ENCODE peak calls at places on chromosomes 1 and 21, in ten cellular contexts. L is HFFc6, A is left lung, I is fibroblast of pulmonary artery, P is HFF-Myc, C is BJ, T is IMR-90, D is CD14-positive monocyte, Y is tibial nerve, S is spleen. H is an unnamed sample.

GRCh38 chr21:34887729-34888568 is 161.2 kb downstream of the RUNX1 start:
- DNase-seq in L (peak), A (peak), I (peak), P (peak), C (peak), T (peak), D (peak), Y (peak), S (peak), H (peak)

GRCh38 chr1:58395355-58395754 is 151.2 kb downstream of the OMA1 start:
- DNase-seq in L (peak), A (no peak), I (peak), P (peak), C (peak), T (peak), D (no peak), Y (no peak), S (no peak), H (peak)

GRCh38 chr21:16519656-16520055 is 789.9 kb downstream of the USP25 start:
- DNase-seq in L (no peak), A (no peak), I (no peak), P (no peak), C (no peak), T (no peak), D (no peak), Y (no peak), S (no peak), H (no peak)

GRCh38 chr1:5570931-5571330 is 421.3 kb downstream of the NPHP4 start:
- DNase-seq in L (no peak), A (no peak), I (no peak), P (no peak), C (no peak), T (no peak), D (no peak), Y (no peak), S (no peak), H (no peak)

GRCh38 chr1:202069670-202070069 is 53.0 kb upstream of the GPR37L1 start:
- DNase-seq in L (no peak), A (no peak), I (no peak), P (no peak), C (no peak), T (no peak), D (no peak), Y (no peak), S (no peak), H (no peak)

GRCh38 chr1:207486210-207486609 is 9.7 kb upstream of the CR1 start:
- DNase-seq in L (no peak), A (no peak), I (no peak), P (no peak), C (no peak), T (no peak), D (no peak), Y (no peak), S (no peak), H (no peak)

GRCh38 chr1:54679706-54680105 is 36.0 kb upstream of the TTC4 start:
- DNase-seq in L (no peak), A (no peak), I (no peak), P (no peak), C (no peak), T (no peak), D (no peak), Y (no peak), S (no peak), H (no peak)

GRCh38 chr1:91402023-91402422 is 2.6 kb downstream of the HFM1 start:
- DNase-seq in L (peak), A (no peak), I (peak), P (no peak), C (no peak), T (peak), D (no peak), Y (no peak), S (no peak), H (no peak)

GRCh38 chr1:168654198-168654910 is 74.7 kb downstream of the DPT start:
- DNase-seq in L (no peak), A (no peak), I (no peak), P (no peak), C (no peak), T (no peak), D (no peak), Y (no peak), S (no peak), H (no peak)

GRCh38 chr1:44038876-44039657 is 7.8 kb upstream of the SLC6A9 start:
- DNase-seq in L (no peak), A (no peak), I (peak), P (no peak), C (no peak), T (peak), D (no peak), Y (no peak), S (no peak), H (no peak)

GRCh38 chr1:102858695-102859094 is 249.6 kb downstream of the COL11A1 start:
- DNase-seq in L (peak), A (no peak), I (no peak), P (peak), C (peak), T (peak), D (no peak), Y (no peak), S (no peak), H (no peak)

GRCh38 chr1:206535853-206536188 is 28.5 kb downstream of the RASSF5 start:
- DNase-seq in L (no peak), A (no peak), I (no peak), P (no peak), C (no peak), T (no peak), D (no peak), Y (no peak), S (peak), H (no peak)

GRCh38 chr1:93666613-93667384 is 14.8 kb downstream of the BCAR3 start:
- DNase-seq in L (no peak), A (no peak), I (peak), P (no peak), C (no peak), T (peak), D (no peak), Y (no peak), S (no peak), H (no peak)

GRCh38 chr1:62906428-62906886 is 122.5 kb downstream of the ATG4C start:
- DNase-seq in L (peak), A (no peak), I (peak), P (no peak), C (no peak), T (peak), D (no peak), Y (no peak), S (no peak), H (no peak)

GRCh38 chr1:214551436-214552173 is at the start of gene PTPN14:
- DNase-seq in L (peak), A (peak), I (peak), P (peak), C (peak), T (peak), D (no peak), Y (peak), S (peak), H (peak)

GRCh38 chr1:200442537-200443169 is 32.8 kb upstream of the ZNF281 start:
- DNase-seq in L (no peak), A (no peak), I (no peak), P (no peak), C (no peak), T (no peak), D (no peak), Y (no peak), S (no peak), H (no peak)

GRCh38 chr1:55932402-55932801 is 647.0 kb downstream of the PLPP3 start:
- DNase-seq in L (no peak), A (no peak), I (no peak), P (no peak), C (no peak), T (no peak), D (no peak), Y (no peak), S (no peak), H (no peak)

GRCh38 chr21:38831526-38832467 is 26.1 kb downstream of the ETS2 start:
- DNase-seq in L (peak), A (peak), I (peak), P (peak), C (peak), T (peak), D (peak), Y (peak), S (no peak), H (peak)

GRCh38 chr21:38830667-38831525 is 25.2 kb downstream of the ETS2 start:
- DNase-seq in L (no peak), A (no peak), I (no peak), P (no peak), C (no peak), T (no peak), D (no peak), Y (no peak), S (peak), H (no peak)

GRCh38 chr21:38834725-38835124 is 29.0 kb downstream of the ETS2 start:
- DNase-seq in L (no peak), A (no peak), I (no peak), P (no peak), C (no peak), T (no peak), D (no peak), Y (no peak), S (no peak), H (no peak)

GRCh38 chr21:38832664-38833063 is 26.9 kb downstream of the ETS2 start:
- DNase-seq in L (no peak), A (no peak), I (no peak), P (no peak), C (no peak), T (no peak), D (no peak), Y (no peak), S (no peak), H (no peak)

GRCh38 chr21:38833122-38833521 is 27.4 kb downstream of the ETS2 start:
- DNase-seq in L (no peak), A (no peak), I (no peak), P (no peak), C (no peak), T (no peak), D (no peak), Y (no peak), S (no peak), H (no peak)
- TF ChIP-seq CTCF in L (peak), A (no peak), I (peak), P (no peak), C (no peak), T (no peak), D (no peak), Y (no peak), S (no peak), H (no peak)

GRCh38 chr21:42079939-42080787 is 9.0 kb downstream of the UMODL1 start:
- DNase-seq in L (no peak), A (no peak), I (peak), P (no peak), C (no peak), T (peak), D (peak), Y (no peak), S (peak), H (no peak)
- TF ChIP-seq CTCF in L (no peak), A (no peak), I (no peak), P (no peak), C (no peak), T (no peak), D (no peak), Y (no peak), S (no peak), H (no peak)

DNA sequence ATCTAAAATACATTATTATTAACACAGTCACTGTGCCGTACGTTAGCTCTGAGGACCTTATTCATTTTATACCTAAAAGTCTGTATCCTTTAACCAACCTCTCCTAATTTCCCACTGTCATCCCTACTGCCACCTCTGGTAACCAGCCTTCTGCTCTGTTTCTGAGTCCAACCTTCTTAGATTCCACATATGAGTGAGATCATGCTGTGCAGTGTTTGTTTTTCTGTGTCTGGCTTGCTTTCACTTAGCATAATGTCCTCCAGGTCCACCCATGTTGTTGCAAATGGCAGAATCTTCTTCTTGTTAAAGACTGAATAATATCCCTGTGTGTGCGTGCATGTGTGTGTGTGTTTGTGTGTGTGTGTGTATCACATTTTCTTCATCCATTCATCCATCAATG is 64.2 kb downstream of the ETS2 start:
- DNase-seq in L (no peak), A (no peak), I (no peak), P (no peak), C (no peak), T (peak), D (no peak), Y (no peak), S (no peak), H (no peak)
- TF ChIP-seq CTCF in L (no peak), A (no peak), I (no peak), P (no peak), C (peak), T (peak), D (no peak), Y (no peak), S (no peak), H (peak)

DNA sequence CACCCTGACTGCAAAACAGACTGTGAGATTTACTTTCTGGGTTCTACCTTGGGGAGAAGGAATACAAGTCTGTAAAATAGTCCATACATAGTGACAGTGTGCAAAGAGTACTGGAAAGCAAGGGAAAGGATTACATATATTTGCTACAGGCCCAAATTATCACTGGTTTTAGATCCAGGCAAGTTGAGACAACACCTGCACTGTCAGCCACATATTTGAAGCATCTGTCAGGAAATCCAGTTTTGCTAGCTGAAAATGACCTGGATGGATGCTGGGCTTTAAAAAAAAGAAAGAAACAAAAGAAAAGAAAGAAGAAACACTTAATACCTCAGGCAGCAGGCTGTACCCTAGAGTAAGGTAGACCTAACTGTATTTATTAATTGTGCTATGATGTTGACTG is 23.9 kb upstream of the SPRR2G start:
- DNase-seq in L (no peak), A (no peak), I (no peak), P (no peak), C (no peak), T (no peak), D (no peak), Y (no peak), S (no peak), H (no peak)
- TF ChIP-seq CTCF in L (no peak), A (no peak), I (no peak), P (no peak), C (no peak), T (no peak), D (no peak), Y (no peak), S (no peak), H (no peak)

GRCh38 chr1:238953448-238953847 is 432.9 kb upstream of the CHRM3 start:
- DNase-seq in L (no peak), A (no peak), I (no peak), P (no peak), C (no peak), T (no peak), D (no peak), Y (no peak), S (no peak), H (no peak)
- TF ChIP-seq CTCF in L (peak), A (no peak), I (no peak), P (no peak), C (no peak), T (no peak), D (no peak), Y (no peak), S (no peak), H (no peak)

GRCh38 chr1:179107706-179108629 is 26.1 kb downstream of the TOR3A start:
- DNase-seq in L (no peak), A (no peak), I (no peak), P (no peak), C (no peak), T (no peak), D (no peak), Y (no peak), S (no peak), H (no peak)

GRCh38 chr1:179103999-179104398 is 22.1 kb downstream of the TOR3A start:
- DNase-seq in L (no peak), A (no peak), I (no peak), P (no peak), C (no peak), T (no peak), D (no peak), Y (no peak), S (no peak), H (no peak)

GRCh38 chr1:179108644-179109043 is 26.8 kb downstream of the TOR3A start:
- DNase-seq in L (no peak), A (no peak), I (no peak), P (no peak), C (no peak), T (no peak), D (no peak), Y (no peak), S (no peak), H (no peak)

GRCh38 chr1:179104851-179105250 is 23.0 kb downstream of the TOR3A start:
- DNase-seq in L (no peak), A (no peak), I (no peak), P (no peak), C (no peak), T (no peak), D (no peak), Y (no peak), S (no peak), H (no peak)

GRCh38 chr1:179105393-179105792 is 23.5 kb downstream of the TOR3A start:
- DNase-seq in L (no peak), A (no peak), I (no peak), P (no peak), C (no peak), T (no peak), D (no peak), Y (no peak), S (no peak), H (no peak)
- TF ChIP-seq CTCF in L (peak), A (peak), I (peak), P (peak), C (peak), T (peak), D (no peak), Y (no peak), S (no peak), H (peak)

DNA sequence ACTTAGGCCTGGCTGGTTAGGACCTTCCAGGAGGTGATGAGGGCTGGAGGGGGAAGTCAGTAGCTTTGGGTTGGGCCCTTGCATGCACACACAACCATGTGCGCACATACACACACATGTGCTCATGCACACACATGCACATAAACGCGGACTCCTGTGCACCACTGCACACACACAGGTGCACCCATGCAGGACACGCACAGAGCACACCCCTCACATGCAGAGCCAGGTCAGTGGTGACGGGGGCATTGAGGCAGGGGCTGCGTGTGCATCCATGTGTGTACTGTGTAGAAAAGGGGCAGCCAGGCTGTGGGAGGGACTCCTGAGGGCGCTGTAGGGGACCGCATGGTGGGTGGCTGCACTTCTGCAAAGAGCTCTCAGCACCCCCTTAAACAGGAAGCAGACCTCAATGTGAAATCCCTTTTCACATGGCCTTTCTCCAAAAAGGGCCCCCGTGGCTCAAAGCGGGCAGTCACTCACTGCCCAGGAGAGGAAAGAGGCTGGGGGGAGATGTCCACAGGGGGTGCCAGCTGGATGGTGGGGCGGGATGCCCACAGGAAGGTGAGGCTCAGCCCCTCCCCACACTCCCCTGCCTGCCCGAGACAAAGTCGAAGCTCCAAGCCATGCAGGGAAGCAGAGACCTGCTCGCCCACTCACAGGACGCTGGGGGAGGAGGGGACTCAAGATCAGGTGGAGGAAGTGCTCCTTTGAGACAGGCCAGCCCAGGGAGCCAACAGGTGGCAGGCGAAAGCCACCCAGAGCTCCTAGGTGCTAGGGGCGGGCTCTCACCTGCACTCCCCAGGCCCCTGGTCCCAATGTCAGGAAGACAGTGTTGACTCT is 95.2 kb downstream of the ITPKB start:
- DNase-seq in L (no peak), A (no peak), I (no peak), P (no peak), C (no peak), T (no peak), D (no peak), Y (no peak), S (peak), H (no peak)
- TF ChIP-seq CTCF in L (no peak), A (no peak), I (no peak), P (no peak), C (no peak), T (no peak), D (no peak), Y (no peak), S (no peak), H (no peak)

GRCh38 chr1:25196830-25197229 is 35.5 kb downstream of the SYF2 start:
- DNase-seq in L (no peak), A (no peak), I (no peak), P (no peak), C (no peak), T (no peak), D (no peak), Y (no peak), S (no peak), H (no peak)
- TF ChIP-seq CTCF in L (no peak), A (no peak), I (no peak), P (no peak), C (no peak), T (no peak), D (no peak), Y (no peak), S (no peak), H (no peak)

GRCh38 chr1:66732407-66733166 is 19.7 kb upstream of the DYNLT5 start:
- DNase-seq in L (peak), A (no peak), I (no peak), P (no peak), C (no peak), T (peak), D (no peak), Y (no peak), S (no peak), H (no peak)

GRCh38 chr1:66731462-66731861 is 20.8 kb upstream of the DYNLT5 start:
- DNase-seq in L (no peak), A (no peak), I (no peak), P (no peak), C (no peak), T (no peak), D (no peak), Y (no peak), S (no peak), H (no peak)

GRCh38 chr1:66729130-66729922 is 22.9 kb upstream of the DYNLT5 start:
- DNase-seq in L (no peak), A (no peak), I (peak), P (no peak), C (no peak), T (no peak), D (no peak), Y (no peak), S (no peak), H (no peak)

GRCh38 chr1:66730462-66730861 is 21.8 kb upstream of the DYNLT5 start:
- DNase-seq in L (no peak), A (no peak), I (no peak), P (no peak), C (no peak), T (no peak), D (no peak), Y (no peak), S (no peak), H (no peak)

GRCh38 chr1:66733348-66734017 is 18.8 kb upstream of the DYNLT5 start:
- DNase-seq in L (no peak), A (no peak), I (no peak), P (no peak), C (no peak), T (no peak), D (no peak), Y (no peak), S (no peak), H (no peak)
- TF ChIP-seq CTCF in L (no peak), A (no peak), I (peak), P (no peak), C (no peak), T (no peak), D (no peak), Y (no peak), S (no peak), H (no peak)

DNA sequence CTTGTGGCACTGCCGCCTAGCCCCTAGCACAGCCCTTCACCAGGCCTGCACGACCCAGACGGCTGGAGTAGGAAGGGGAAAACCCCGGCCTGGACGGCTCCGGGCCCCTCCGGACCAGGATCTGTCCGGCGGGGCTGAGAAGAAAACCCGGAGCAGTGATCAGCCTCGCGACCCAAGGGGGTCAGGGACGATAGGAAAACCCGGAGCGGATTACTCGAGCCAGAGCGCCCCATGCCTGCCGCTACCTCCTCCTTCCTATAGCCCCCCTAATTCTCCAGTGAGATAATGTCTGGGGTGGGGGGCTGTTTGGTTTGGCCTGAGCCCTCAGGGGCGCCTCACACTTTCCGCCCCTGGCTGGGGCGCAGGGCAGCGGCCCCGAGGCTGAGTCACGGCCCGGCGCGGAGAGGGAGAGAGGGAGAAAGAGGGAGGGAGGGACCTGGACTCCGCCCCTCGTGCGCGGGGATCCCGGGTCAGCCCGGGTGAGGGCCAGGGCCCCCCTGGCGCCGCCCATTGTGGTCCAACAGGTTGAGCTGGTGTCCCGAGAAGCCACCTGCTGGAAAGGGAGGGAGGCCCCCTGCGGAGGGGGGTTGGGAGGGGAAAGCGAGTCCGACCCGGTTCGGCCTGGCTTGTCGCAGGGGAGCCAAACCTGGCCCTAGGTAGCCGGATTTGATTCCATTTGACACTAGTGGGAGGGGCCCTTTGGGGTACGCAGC is 1.7 kb upstream of the ZBTB7B start:
- DNase-seq in L (peak), A (peak), I (peak), P (peak), C (no peak), T (peak), D (peak), Y (peak), S (peak), H (no peak)
- TF ChIP-seq CTCF in L (no peak), A (no peak), I (no peak), P (no peak), C (no peak), T (peak), D (no peak), Y (no peak), S (no peak), H (no peak)

H was measured in AG09319.